ENCODE peak calls at places on chromosomes 13 and 19, in eight cellular contexts. T is left colon, A is NCI-H1092 treated with DMSO at 0.1 percent for 48 hours, M is Caco-2, X is hippocampal formation, I is left cardiac atrium, C is left lung, G is Daoy. V is an unnamed sample.

GRCh38 chr19:38512277-38512676 is 78.8 kb downstream of the RYR1 start:
- DNase-seq in X (no peak), M (no peak), G (peak), A (no peak), C (no peak), I (no peak), T (no peak), V (no peak)

GRCh38 chr13:51726446-51727185 is 77.3 kb downstream of the DHRS12 start:
- DNase-seq in I (no peak), M (no peak), A (no peak), G (peak), X (no peak), T (no peak), C (no peak), V (no peak)

GRCh38 chr19:33412617-33413425 is 39.3 kb downstream of the CEBPG start:
- DNase-seq in I (peak), M (no peak), T (no peak), C (peak), G (no peak), A (no peak), X (no peak), V (no peak)

GRCh38 chr19:15081911-15082310 is at the start of gene OR1I1:
- DNase-seq in T (no peak), X (no peak), A (no peak), C (no peak), G (no peak), I (no peak), M (no peak), V (no peak)

GRCh38 chr19:19213822-19214558 is 2.2 kb downstream of the NCAN start:
- DNase-seq in X (no peak), C (peak), A (no peak), T (no peak), G (no peak), M (no peak), I (no peak), V (no peak)

GRCh38 chr13:40673414-40673813 is 7.0 kb upstream of the FOXO1 start:
- DNase-seq in M (no peak), T (no peak), G (no peak), X (no peak), C (no peak), I (no peak), A (no peak), V (no peak)

GRCh38 chr13:82803341-82803740 is 1078.9 kb downstream of the SLITRK1 start:
- DNase-seq in M (no peak), X (no peak), T (no peak), C (no peak), G (no peak), I (no peak), A (no peak), V (no peak)

GRCh38 chr19:16969127-16969526 is 57.5 kb downstream of the CPAMD8 start:
- DNase-seq in I (no peak), M (no peak), C (no peak), X (no peak), T (no peak), G (peak), A (no peak), V (no peak)

GRCh38 chr19:4974855-4975469 is 6.0 kb downstream of the KDM4B start:
- DNase-seq in M (no peak), G (no peak), A (no peak), X (no peak), T (no peak), C (peak), I (no peak), V (no peak)

GRCh38 chr19:13153627-13154240 is 3.5 kb downstream of the IER2 start:
- DNase-seq in C (peak), G (no peak), I (peak), T (no peak), A (peak), M (no peak), X (no peak), V (no peak)

GRCh38 chr13:30671271-30671815 is 53.6 kb downstream of the USPL1 start:
- DNase-seq in T (no peak), C (no peak), A (no peak), I (no peak), G (no peak), M (no peak), X (no peak), V (no peak)

GRCh38 chr19:18434411-18435184 is 3.3 kb downstream of the ISYNA1 start:
- DNase-seq in T (no peak), I (no peak), M (no peak), A (no peak), X (no peak), C (peak), G (no peak), V (no peak)

GRCh38 chr13:109121826-109122225 is 492.4 kb downstream of the MYO16 start:
- DNase-seq in G (no peak), A (no peak), C (no peak), I (no peak), M (no peak), T (no peak), X (no peak), V (no peak)

GRCh38 chr19:4977299-4978174 is 8.6 kb downstream of the KDM4B start:
- DNase-seq in I (no peak), T (peak), A (peak), M (no peak), X (no peak), G (peak), C (no peak), V (peak)

GRCh38 chr19:35558400-35559280 is 4.8 kb downstream of the ATP4A start:
- DNase-seq in T (no peak), X (no peak), G (no peak), A (no peak), M (no peak), I (no peak), C (peak), V (no peak)

GRCh38 chr13:23674795-23675640 is 104.8 kb downstream of the TNFRSF19 start:
- DNase-seq in M (no peak), X (no peak), T (no peak), C (no peak), G (peak), I (no peak), A (no peak), V (no peak)

GRCh38 chr13:38166121-38166520 is 183.5 kb upstream of the UFM1 start:
- DNase-seq in I (no peak), C (no peak), X (no peak), G (no peak), T (no peak), A (no peak), M (no peak), V (no peak)

GRCh38 chr19:1324792-1325567 is 39.3 kb downstream of the EFNA2 start:
- DNase-seq in X (no peak), A (peak), C (no peak), T (peak), M (peak), G (peak), I (peak), V (peak)

GRCh38 chr13:51731759-51732158 is 72.2 kb downstream of the DHRS12 start:
- DNase-seq in G (no peak), C (no peak), A (no peak), T (no peak), I (no peak), X (peak), M (no peak), V (peak)